ENCODE peak calls at places on chromosomes 2 and 18, in eight cellular contexts. A is germinal center, W is WTC11, C is tibial nerve, G is DMS153, M is Caki2, R is HS-5, Q is endothelial cell. O is an unnamed sample.
A peak's percentile ranks its signal among the peaks of the same experiment; 100 is the strongest.

GRCh38 chr2:70887550-70888229 is 48.0 kb upstream of the ATP6V1B1 start:
- DNase-seq in R (no peak), C (no peak), Q (no peak), W (peak; percentile 87), M (peak; percentile 34), G (peak; percentile 63), A (peak; percentile 57), O (peak; percentile 90)

GRCh38 chr2:230674401-230674800 is 38.2 kb upstream of the CAB39 start:
- DNase-seq in Q (no peak), G (no peak), C (no peak), W (no peak), R (no peak), A (no peak), M (no peak), O (peak; percentile 32)

GRCh38 chr18:35076556-35076955 is 35.3 kb downstream of the MAPRE2 start:
- DNase-seq in W (no peak), R (peak; percentile 49), M (peak; percentile 15), G (no peak), Q (no peak), C (no peak), A (no peak), O (no peak)

GRCh38 chr2:214203744-214204289 is 207.0 kb upstream of the VWC2L start:
- DNase-seq in W (no peak), R (no peak), A (no peak), M (no peak), C (no peak), G (no peak), Q (no peak), O (peak; percentile 47)

GRCh38 chr2:230775737-230776136 is 63.1 kb downstream of the CAB39 start:
- DNase-seq in R (no peak), C (no peak), W (no peak), M (no peak), A (no peak), Q (no peak), G (no peak), O (no peak)

GRCh38 chr2:134131681-134132486 is 122.0 kb upstream of the MGAT5 start:
- DNase-seq in C (no peak), G (no peak), Q (no peak), W (no peak), R (no peak), A (no peak), M (no peak), O (no peak)

GRCh38 chr2:136407952-136408318 is 290.0 kb upstream of the CXCR4 start:
- DNase-seq in A (no peak), R (no peak), C (no peak), W (no peak), M (no peak), G (no peak), Q (no peak), O (no peak)

GRCh38 chr2:239669181-239669898 is 268.5 kb upstream of the HDAC4 start:
- DNase-seq in W (no peak), R (no peak), G (no peak), A (no peak), M (no peak), C (no peak), Q (no peak), O (no peak)

GRCh38 chr2:2161871-2162653 is 169.0 kb downstream of the MYT1L start:
- DNase-seq in A (no peak), W (no peak), R (no peak), C (no peak), Q (no peak), M (no peak), G (no peak), O (no peak)

GRCh38 chr18:70046207-70046606 is 98.5 kb upstream of the CD226 start:
- DNase-seq in W (no peak), Q (no peak), A (no peak), C (no peak), R (no peak), G (no peak), M (no peak), O (no peak)

GRCh38 chr2:177887722-177888121 is 184.9 kb downstream of the PDE11A start:
- DNase-seq in M (no peak), A (no peak), C (no peak), R (no peak), W (no peak), G (no peak), Q (no peak), O (no peak)

GRCh38 chr2:127103243-127104165 is 3.5 kb downstream of the BIN1 start:
- DNase-seq in C (no peak), W (peak; percentile 2), R (no peak), M (no peak), A (no peak), G (no peak), Q (no peak), O (no peak)

GRCh38 chr2:218567797-218568189 is 358 bp downstream of the USP37 start:
- DNase-seq in W (no peak), M (no peak), A (no peak), C (no peak), R (no peak), G (peak; percentile 44), Q (no peak), O (no peak)

GRCh38 chr2:54666131-54666637 is 57.3 kb upstream of the EML6 start:
- DNase-seq in R (peak; percentile 50), M (no peak), C (no peak), G (no peak), W (no peak), A (no peak), Q (no peak), O (no peak)

GRCh38 chr2:46065152-46065551 is 232.1 kb upstream of the EPAS1 start:
- DNase-seq in C (no peak), R (no peak), W (no peak), A (no peak), M (no peak), Q (no peak), G (no peak), O (no peak)

GRCh38 chr2:135960598-135961551 is 24.6 kb downstream of the DARS1 start:
- DNase-seq in Q (peak; percentile 10), W (no peak), C (no peak), R (no peak), A (no peak), M (no peak), G (no peak), O (no peak)

GRCh38 chr2:51027968-51028367 is 4.0 kb downstream of the NRXN1 start:
- DNase-seq in C (no peak), R (no peak), G (no peak), W (no peak), M (no peak), Q (no peak), A (no peak), O (no peak)

GRCh38 chr18:78764544-78764943 is 215.1 kb upstream of the SALL3 start:
- DNase-seq in A (no peak), G (no peak), W (no peak), Q (no peak), R (no peak), M (no peak), C (no peak), O (no peak)

GRCh38 chr2:131168578-131168977 is 40.8 kb upstream of the POTEE start:
- DNase-seq in R (no peak), Q (no peak), A (no peak), W (no peak), M (no peak), G (no peak), C (no peak), O (no peak)

GRCh38 chr2:109513749-109514588 is 99.8 kb downstream of the SEPTIN10 start:
- DNase-seq in Q (no peak), R (peak; percentile 62), A (no peak), M (no peak), W (no peak), C (no peak), G (no peak), O (no peak)

GRCh38 chr2:26848336-26849055 is 564 bp downstream of the DPYSL5 start:
- DNase-seq in M (no peak), Q (peak; percentile 47), R (no peak), G (peak; percentile 12), W (no peak), C (no peak), A (peak; percentile 22), O (peak; percentile 84)

GRCh38 chr18:55546873-55547704 is 40.9 kb downstream of the TCF4 start:
- DNase-seq in C (no peak), G (no peak), W (no peak), M (no peak), Q (no peak), A (no peak), R (no peak), O (no peak)

GRCh38 chr18:78814321-78814720 is 165.3 kb upstream of the SALL3 start:
- DNase-seq in M (no peak), Q (no peak), C (no peak), R (no peak), G (peak; percentile 15), W (no peak), A (no peak), O (no peak)

GRCh38 chr2:16249269-16250055 is 309.1 kb downstream of the MYCN start:
- DNase-seq in W (no peak), G (no peak), A (no peak), M (no peak), C (no peak), Q (no peak), R (no peak), O (peak; percentile 49)

GRCh38 chr2:54287532-54287931 is 31.5 kb upstream of the TSPYL6 start:
- DNase-seq in M (no peak), R (no peak), Q (no peak), A (no peak), W (no peak), G (no peak), C (no peak), O (no peak)

GRCh38 chr2:120321721-120322284 is 24.1 kb upstream of the INHBB start:
- DNase-seq in G (no peak), R (no peak), M (no peak), C (no peak), A (no peak), W (no peak), Q (no peak), O (no peak)

O was measured in endodermal cell.